ENCODE peak calls at places on chromosomes 16 and 17, in eight cellular contexts. M, G, P, A, C, J, Q and W are unnamed samples.

GRCh38 chr16:88121886-88122580 is 170.8 kb downstream of the BANP start:
- DNase-seq in M (no peak), G (no peak), P (no peak), A (no peak), C (no peak), J (no peak), Q (no peak), W (no peak)

GRCh38 chr16:75112281-75113045 is 4.1 kb downstream of the LDHD start:
- DNase-seq in M (no peak), G (no peak), P (no peak), A (no peak), C (no peak), J (no peak), Q (no peak), W (no peak)

GRCh38 chr17:38729886-38730525 is at the start of gene CISD3:
- DNase-seq in M (peak), G (no peak), P (peak), A (peak), C (peak), J (peak), Q (peak), W (peak)

GRCh38 chr17:28335959-28336871 is 654 bp downstream of the TNFAIP1 start:
- DNase-seq in M (peak), G (peak), P (peak), A (peak), C (peak), J (peak), Q (peak), W (peak)

GRCh38 chr17:72587773-72588511 is 467.1 kb downstream of the SOX9 start:
- DNase-seq in M (peak), G (no peak), P (no peak), A (peak), C (peak), J (no peak), Q (no peak), W (no peak)

GRCh38 chr16:64864232-64864803 is 257.5 kb downstream of the CDH11 start:
- DNase-seq in M (no peak), G (peak), P (no peak), A (no peak), C (no peak), J (no peak), Q (no peak), W (no peak)

GRCh38 chr17:309361-309888 is 43.2 kb downstream of the RPH3AL start:
- DNase-seq in M (peak), G (no peak), P (peak), A (no peak), C (peak), J (peak), Q (no peak), W (peak)

GRCh38 chr17:58195518-58196123 is 3.1 kb downstream of the EPX start:
- DNase-seq in M (no peak), G (no peak), P (no peak), A (no peak), C (no peak), J (no peak), Q (no peak), W (no peak)

GRCh38 chr16:78893340-78893739 is 707.2 kb downstream of the MAF start:
- DNase-seq in M (no peak), G (no peak), P (no peak), A (peak), C (no peak), J (no peak), Q (no peak), W (no peak)

GRCh38 chr17:50579399-50579798 is 18.9 kb downstream of the CACNA1G start:
- DNase-seq in M (no peak), G (no peak), P (no peak), A (no peak), C (no peak), J (no peak), Q (no peak), W (no peak)

GRCh38 chr17:64736804-64737492 is 74.8 kb upstream of the SMURF2 start:
- DNase-seq in M (peak), G (no peak), P (no peak), A (no peak), C (peak), J (peak), Q (no peak), W (peak)

GRCh38 chr16:19753815-19754643 is 36.0 kb downstream of the IQCK start:
- DNase-seq in M (peak), G (peak), P (no peak), A (no peak), C (peak), J (no peak), Q (no peak), W (no peak)

GRCh38 chr17:19370493-19370960 is 7.8 kb upstream of the MAPK7 start:
- DNase-seq in M (no peak), G (no peak), P (no peak), A (peak), C (no peak), J (no peak), Q (no peak), W (no peak)

GRCh38 chr17:41792835-41793748 is 6.6 kb upstream of the JUP start:
- DNase-seq in M (peak), G (no peak), P (no peak), A (no peak), C (peak), J (peak), Q (no peak), W (no peak)

GRCh38 chr17:29158096-29158495 is 22.1 kb downstream of the MYO18A start:
- DNase-seq in M (no peak), G (peak), P (no peak), A (no peak), C (no peak), J (no peak), Q (no peak), W (no peak)

GRCh38 chr16:46519063-46519462 is 102.1 kb downstream of the SHCBP1 start:
- DNase-seq in M (no peak), G (no peak), P (no peak), A (no peak), C (no peak), J (no peak), Q (no peak), W (no peak)

GRCh38 chr16:55836158-55836611 is 3.3 kb upstream of the CES1 start:
- DNase-seq in M (peak), G (no peak), P (no peak), A (no peak), C (no peak), J (no peak), Q (no peak), W (no peak)

GRCh38 chr17:56431736-56432135 is 161.8 kb upstream of the NOG start:
- DNase-seq in M (no peak), G (no peak), P (no peak), A (no peak), C (no peak), J (no peak), Q (no peak), W (no peak)

GRCh38 chr16:47446431-47446830 is 14.4 kb downstream of the ITFG1 start:
- DNase-seq in M (no peak), G (no peak), P (no peak), A (no peak), C (no peak), J (no peak), Q (no peak), W (no peak)

GRCh38 chr17:28940675-28941074 is 10.6 kb downstream of the PHF12 start:
- DNase-seq in M (no peak), G (no peak), P (peak), A (no peak), C (no peak), J (no peak), Q (no peak), W (no peak)

GRCh38 chr17:57599271-57600045 is 145.6 kb downstream of the CCDC182 start:
- DNase-seq in M (no peak), G (no peak), P (no peak), A (peak), C (no peak), J (no peak), Q (no peak), W (no peak)

GRCh38 chr17:74981979-74982662 is 5.3 kb upstream of the CDR2L start:
- DNase-seq in M (peak), G (no peak), P (peak), A (peak), C (peak), J (peak), Q (peak), W (peak)
- TF ChIP-seq CTCF in M (peak), G (no peak), P (peak), A (no peak), C (no peak), J (peak), Q (no peak), W (no peak)

DNA sequence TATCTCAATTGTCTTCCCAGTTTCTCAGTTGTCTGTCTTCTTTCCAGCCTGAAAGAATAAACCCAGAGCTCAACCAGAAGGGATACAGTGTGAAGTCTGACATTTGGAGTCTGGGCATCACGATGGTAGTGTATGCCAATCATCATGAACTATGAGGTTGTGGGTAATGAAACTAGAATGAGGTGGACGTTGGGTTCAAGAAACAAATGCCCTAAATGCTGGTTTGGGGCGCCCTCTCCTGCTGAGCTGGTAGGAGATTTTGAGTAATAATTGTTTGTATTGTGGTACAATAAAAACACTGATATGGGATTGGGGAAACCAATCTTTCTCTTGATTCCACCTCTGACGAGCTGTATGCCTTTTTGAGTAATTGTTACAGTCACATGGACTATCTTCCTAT is 110.4 kb downstream of the MAP2K6 start:
- DNase-seq in M (peak), G (no peak), P (no peak), A (no peak), C (no peak), J (no peak), Q (no peak), W (no peak)
- TF ChIP-seq CTCF in M (peak), G (no peak), P (no peak), A (no peak), C (no peak), J (peak), Q (no peak), W (no peak)

DNA sequence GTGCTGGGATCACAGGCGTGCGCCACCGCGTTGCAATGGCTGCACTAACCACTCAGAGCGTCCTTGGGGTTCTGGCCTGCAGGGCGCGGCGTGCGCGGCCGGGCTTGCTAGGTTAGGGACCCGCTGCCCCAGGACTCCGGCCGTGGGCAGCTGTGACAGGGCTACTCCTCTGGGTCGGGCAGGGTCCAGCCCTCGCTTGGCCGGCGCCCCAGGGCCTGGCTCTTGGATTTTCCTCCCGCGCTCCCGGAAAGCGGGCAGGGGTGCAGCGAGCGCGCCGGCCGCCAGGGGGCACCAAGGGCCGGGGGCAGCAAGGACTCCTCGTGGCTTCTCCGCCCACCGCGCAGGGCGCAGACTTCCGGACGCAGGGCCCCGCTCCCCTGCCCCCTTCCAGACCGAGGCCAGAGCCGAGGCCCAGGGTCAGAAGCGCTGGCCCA is 489 bp downstream of the TLE7 start:
- DNase-seq in M (no peak), G (no peak), P (peak), A (peak), C (no peak), J (peak), Q (no peak), W (no peak)
- TF ChIP-seq CTCF in M (no peak), G (peak), P (peak), A (peak), C (peak), J (peak), Q (no peak), W (peak)

GRCh38 chr16:22388101-22388644 is 13.8 kb upstream of the CDR2 start:
- DNase-seq in M (no peak), G (no peak), P (no peak), A (no peak), C (no peak), J (no peak), Q (no peak), W (no peak)

GRCh38 chr16:22383827-22384226 is 9.4 kb upstream of the CDR2 start:
- DNase-seq in M (no peak), G (no peak), P (no peak), A (no peak), C (no peak), J (no peak), Q (no peak), W (no peak)

GRCh38 chr16:22381392-22381791 is 7.0 kb upstream of the CDR2 start:
- DNase-seq in M (no peak), G (no peak), P (no peak), A (no peak), C (no peak), J (no peak), Q (no peak), W (no peak)

GRCh38 chr16:22386976-22387375 is 12.6 kb upstream of the CDR2 start:
- DNase-seq in M (no peak), G (peak), P (no peak), A (no peak), C (no peak), J (no peak), Q (no peak), W (no peak)
- TF ChIP-seq CTCF in M (no peak), G (no peak), P (no peak), A (no peak), C (no peak), J (no peak), Q (no peak), W (no peak)

GRCh38 chr16:53207810-53208752 is 153.3 kb downstream of the CHD9 start:
- DNase-seq in M (peak), G (peak), P (peak), A (peak), C (peak), J (peak), Q (peak), W (peak)
- TF ChIP-seq CTCF in M (peak), G (peak), P (no peak), A (peak), C (peak), J (peak), Q (peak), W (peak)

GRCh38 chr17:48025040-48025903 is 12.3 kb downstream of the COPZ2 start:
- DNase-seq in M (peak), G (peak), P (peak), A (peak), C (peak), J (peak), Q (peak), W (peak)

GRCh38 chr17:48024149-48025039 is 13.2 kb downstream of the COPZ2 start:
- DNase-seq in M (peak), G (no peak), P (peak), A (peak), C (peak), J (no peak), Q (no peak), W (no peak)

GRCh38 chr17:48022906-48023305 is 14.7 kb downstream of the COPZ2 start:
- DNase-seq in M (peak), G (no peak), P (no peak), A (no peak), C (no peak), J (peak), Q (no peak), W (no peak)

GRCh38 chr17:48021964-48022363 is 15.6 kb downstream of the COPZ2 start:
- DNase-seq in M (no peak), G (no peak), P (no peak), A (no peak), C (no peak), J (no peak), Q (no peak), W (no peak)

DNA sequence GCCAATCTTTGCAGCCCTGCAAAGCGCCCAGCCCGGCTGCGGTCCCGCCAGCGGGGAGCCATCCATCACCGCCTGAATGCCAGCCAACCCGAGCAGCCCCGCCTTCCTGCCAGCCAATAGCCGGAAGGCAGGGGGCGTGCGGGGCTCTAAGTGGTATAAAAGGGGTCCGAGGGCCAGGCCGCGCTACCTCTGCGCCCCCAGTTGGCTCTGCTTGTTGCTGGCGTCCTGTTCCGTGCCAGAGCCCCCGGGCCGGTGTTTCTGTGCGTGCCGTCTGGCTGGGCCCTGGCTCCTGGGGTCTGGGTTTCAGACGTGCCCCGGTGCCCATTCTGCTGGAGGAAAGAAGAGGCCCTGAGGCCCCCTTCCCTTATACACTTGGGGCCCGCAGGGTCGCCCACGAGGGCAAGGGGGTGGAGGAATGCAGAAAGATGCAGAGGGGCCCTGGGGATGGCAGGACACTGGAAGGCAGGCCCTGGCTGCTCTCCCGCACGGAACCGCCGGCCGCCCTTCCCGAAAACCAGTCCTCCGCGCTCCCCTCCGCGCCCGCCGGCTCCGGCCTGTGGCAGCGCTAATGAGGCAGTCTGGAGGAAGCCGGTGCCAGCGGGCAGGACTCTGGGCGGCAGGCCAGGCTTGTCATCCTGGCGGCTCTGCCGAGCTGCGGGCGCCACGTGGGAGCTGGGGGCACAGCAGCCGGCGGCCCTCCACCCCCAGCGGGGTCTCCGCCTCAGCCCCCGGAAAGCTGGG is 14.0 kb downstream of the COPZ2 start:
- DNase-seq in M (peak), G (no peak), P (peak), A (no peak), C (peak), J (peak), Q (peak), W (peak)
- TF ChIP-seq CTCF in M (no peak), G (no peak), P (peak), A (no peak), C (peak), J (peak), Q (peak), W (no peak)

DNA sequence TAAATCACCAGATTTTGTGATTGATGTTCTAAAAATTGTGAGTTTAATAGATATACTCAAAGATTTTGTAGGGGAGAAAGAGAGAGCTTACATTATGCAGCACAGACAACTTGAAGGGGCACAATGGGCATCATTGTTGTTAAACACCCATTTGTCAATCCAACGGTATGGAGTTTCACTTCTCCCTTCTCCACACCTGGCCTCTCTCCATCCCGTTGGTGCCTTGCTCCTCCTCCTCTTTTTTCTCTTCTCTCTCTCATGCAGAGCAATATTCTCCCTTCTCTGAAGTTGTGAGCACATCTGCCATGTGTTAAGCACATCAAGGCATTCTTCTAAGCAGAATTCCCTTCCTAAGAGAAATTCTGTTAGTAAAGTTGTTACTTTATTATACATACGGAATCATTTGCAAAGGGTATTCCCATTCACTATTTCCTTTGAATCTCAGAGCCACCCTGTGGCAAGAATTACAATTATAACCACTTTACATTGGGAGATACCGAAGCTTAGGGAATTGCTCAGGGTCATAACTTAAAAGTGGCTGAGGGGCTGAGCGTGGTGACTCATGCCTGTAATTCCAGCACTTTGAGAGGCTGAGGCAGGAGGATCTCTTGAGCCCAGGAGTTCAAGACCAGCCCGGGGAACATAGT is 40.5 kb upstream of the SKAP1 start:
- DNase-seq in M (peak), G (no peak), P (no peak), A (no peak), C (peak), J (no peak), Q (no peak), W (no peak)
- TF ChIP-seq CTCF in M (no peak), G (peak), P (no peak), A (no peak), C (no peak), J (peak), Q (no peak), W (no peak)